ENCODE peak calls at places on chromosomes 5 and 9, in four cellular contexts. J, B, I and W are unnamed samples.

GRCh38 chr5:115354246-115354645 is 57.8 kb upstream of the CCDC112 start:
- DNase-seq in J (no peak), B (no peak), I (no peak), W (no peak)

GRCh38 chr9:34662544-34663295 is at the start of gene CCL27:
- DNase-seq in J (no peak), B (no peak), I (no peak), W (no peak)

GRCh38 chr9:71612889-71613288 is 155.4 kb downstream of the CEMIP2 start:
- DNase-seq in J (no peak), B (no peak), I (no peak), W (no peak)

GRCh38 chr5:61280766-61281427 is 51.2 kb upstream of the ZSWIM6 start:
- DNase-seq in J (no peak), B (no peak), I (no peak), W (no peak)

GRCh38 chr9:112112519-112112918 is 62.6 kb downstream of the SUSD1 start:
- DNase-seq in J (no peak), B (peak), I (no peak), W (no peak)

GRCh38 chr9:14321517-14322125 is 7.7 kb upstream of the NFIB start:
- DNase-seq in J (no peak), B (no peak), I (no peak), W (no peak)

GRCh38 chr9:88342246-88342645 is 46.0 kb upstream of the SPIN1 start:
- DNase-seq in J (no peak), B (peak), I (no peak), W (no peak)

GRCh38 chr5:104699438-104699837 is 1136.8 kb upstream of the NUDT12 start:
- DNase-seq in J (no peak), B (no peak), I (no peak), W (no peak)

GRCh38 chr5:15993334-15993733 is 186.3 kb downstream of the MARCHF11 start:
- DNase-seq in J (no peak), B (peak), I (no peak), W (no peak)

GRCh38 chr5:60677831-60678664 is 21.9 kb downstream of the DEPDC1B start:
- DNase-seq in J (no peak), B (peak), I (no peak), W (no peak)

GRCh38 chr9:78881295-78881694 is 584.4 kb downstream of the PSAT1 start:
- DNase-seq in J (no peak), B (no peak), I (no peak), W (no peak)

GRCh38 chr9:29475471-29475870 is 1902.2 kb upstream of the C9orf72 start:
- DNase-seq in J (no peak), B (no peak), I (no peak), W (no peak)

GRCh38 chr9:17611921-17612320 is 33.1 kb downstream of the SH3GL2 start:
- DNase-seq in J (no peak), B (no peak), I (no peak), W (no peak)

GRCh38 chr9:34876096-34876495 is 82.0 kb upstream of the PHF24 start:
- DNase-seq in J (no peak), B (no peak), I (no peak), W (no peak)

GRCh38 chr5:123156577-123157296 is 67.7 kb downstream of the PRDM6 start:
- DNase-seq in J (no peak), B (peak), I (no peak), W (no peak)

GRCh38 chr5:122099060-122099790 is 21.2 kb upstream of the LOX start:
- DNase-seq in J (no peak), B (peak), I (no peak), W (no peak)

GRCh38 chr9:2465921-2466460 is 155.6 kb upstream of the VLDLR start:
- DNase-seq in J (no peak), B (peak), I (no peak), W (no peak)

GRCh38 chr9:20236676-20237075 is 385.6 kb downstream of the MLLT3 start:
- DNase-seq in J (no peak), B (no peak), I (no peak), W (no peak)

GRCh38 chr5:39148983-39149534 is 70.3 kb downstream of the FYB1 start:
- DNase-seq in J (no peak), B (peak), I (no peak), W (no peak)

GRCh38 chr5:173333900-173334685 is 5.9 kb upstream of the STC2 start:
- DNase-seq in J (no peak), B (peak), I (no peak), W (no peak)

GRCh38 chr9:133116346-133117231 is 4.5 kb downstream of the RALGDS start:
- DNase-seq in J (no peak), B (no peak), I (no peak), W (no peak)

GRCh38 chr9:134656334-134657034 is 14.9 kb downstream of the COL5A1 start:
- DNase-seq in J (no peak), B (no peak), I (no peak), W (no peak)

GRCh38 chr9:113508111-113508749 is 44.7 kb downstream of the RGS3 start:
- DNase-seq in J (peak), B (no peak), I (peak), W (no peak)
- H3K27ac ChIP-seq in J (no peak), B (no peak), I (no peak), W (no peak)

DNA sequence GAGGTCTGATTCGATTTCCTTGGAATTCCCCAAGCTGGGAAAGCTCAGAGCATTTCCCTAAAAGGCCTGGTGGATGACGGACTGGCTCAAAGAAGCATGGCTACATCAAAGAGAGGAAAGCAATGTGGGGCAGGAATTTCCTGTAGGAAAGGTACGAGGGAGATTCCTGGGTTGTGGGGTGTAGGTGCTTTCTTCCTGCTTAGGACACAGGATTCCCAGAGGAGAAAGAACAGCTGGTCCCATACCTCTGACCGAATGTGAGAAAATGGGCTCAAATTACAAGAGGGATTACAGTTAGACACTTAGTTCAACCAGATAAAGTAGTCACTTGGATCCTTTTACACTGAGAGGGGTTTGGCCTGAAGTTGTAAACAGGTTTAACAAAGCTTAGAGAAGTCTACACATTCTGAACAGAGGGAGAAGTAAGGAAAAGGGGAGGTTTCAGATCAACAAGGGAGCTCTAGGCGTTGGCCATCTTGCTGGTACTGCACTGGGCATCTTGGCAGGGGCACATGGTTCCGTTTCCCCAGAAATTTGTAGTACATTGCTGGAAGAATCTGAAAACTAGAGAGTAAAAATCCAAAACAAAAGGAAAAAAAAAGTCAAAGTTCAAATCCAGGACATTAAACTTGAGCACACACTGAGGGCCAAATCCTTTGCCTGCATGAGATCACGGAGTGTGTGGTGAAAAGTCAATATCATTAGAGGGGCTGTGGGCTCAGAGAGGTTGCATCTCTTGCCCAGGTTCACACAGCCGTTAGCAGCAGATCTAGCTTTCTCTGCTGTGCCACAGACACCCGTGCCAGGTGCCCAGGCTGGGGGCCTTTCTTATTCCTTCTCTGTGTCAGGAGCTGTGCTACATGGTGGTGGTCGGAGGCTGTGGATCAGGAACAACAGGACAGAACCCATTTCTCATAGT is 171.3 kb downstream of the RGS3 start:
- DNase-seq in J (no peak), B (peak), I (no peak), W (no peak)
- H3K18ac ChIP-seq in J (no peak), B (peak), I (no peak), W (no peak)

DNA sequence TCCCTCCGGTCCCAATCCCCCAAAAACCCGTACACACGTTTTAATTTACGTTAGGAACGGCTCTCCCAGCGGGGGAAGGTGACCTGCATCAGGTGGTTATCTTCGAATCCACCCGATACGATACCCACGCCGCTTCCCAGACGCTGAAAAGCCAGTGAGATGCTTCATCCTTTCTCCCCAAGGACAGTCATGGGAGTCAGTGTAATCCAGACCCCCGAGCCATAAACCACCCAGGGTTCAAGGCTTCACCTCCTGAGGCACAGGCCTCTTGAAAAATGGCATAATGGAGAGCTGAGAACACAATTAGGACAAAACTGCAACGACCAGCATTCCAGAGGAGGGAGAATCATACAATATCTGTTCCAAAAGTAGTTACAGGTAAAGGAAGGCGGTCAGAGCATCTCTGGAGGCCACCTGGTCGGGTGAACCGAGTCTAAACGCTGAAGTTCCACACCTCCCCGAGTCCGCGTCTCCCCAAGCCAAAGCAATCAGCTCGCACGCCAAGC is 841 bp downstream of the FAM169A start:
- DNase-seq in J (no peak), B (no peak), I (no peak), W (no peak)
- H4K8ac ChIP-seq in J (peak), B (no peak), I (no peak), W (peak)

GRCh38 chr9:91196103-91196761 is 165.5 kb downstream of the AUH start:
- DNase-seq in J (no peak), B (no peak), I (no peak), W (no peak)
- H3K27ac ChIP-seq in J (no peak), B (peak), I (no peak), W (no peak)

GRCh38 chr5:124867064-124867707 is 120.7 kb upstream of the ZNF608 start:
- DNase-seq in J (no peak), B (peak), I (no peak), W (no peak)

GRCh38 chr5:124869481-124870033 is 123.1 kb upstream of the ZNF608 start:
- DNase-seq in J (no peak), B (no peak), I (no peak), W (no peak)

GRCh38 chr5:124865603-124866354 is 119.3 kb upstream of the ZNF608 start:
- DNase-seq in J (no peak), B (peak), I (no peak), W (no peak)

GRCh38 chr5:124868661-124869060 is 122.2 kb upstream of the ZNF608 start:
- DNase-seq in J (no peak), B (no peak), I (no peak), W (no peak)

DNA sequence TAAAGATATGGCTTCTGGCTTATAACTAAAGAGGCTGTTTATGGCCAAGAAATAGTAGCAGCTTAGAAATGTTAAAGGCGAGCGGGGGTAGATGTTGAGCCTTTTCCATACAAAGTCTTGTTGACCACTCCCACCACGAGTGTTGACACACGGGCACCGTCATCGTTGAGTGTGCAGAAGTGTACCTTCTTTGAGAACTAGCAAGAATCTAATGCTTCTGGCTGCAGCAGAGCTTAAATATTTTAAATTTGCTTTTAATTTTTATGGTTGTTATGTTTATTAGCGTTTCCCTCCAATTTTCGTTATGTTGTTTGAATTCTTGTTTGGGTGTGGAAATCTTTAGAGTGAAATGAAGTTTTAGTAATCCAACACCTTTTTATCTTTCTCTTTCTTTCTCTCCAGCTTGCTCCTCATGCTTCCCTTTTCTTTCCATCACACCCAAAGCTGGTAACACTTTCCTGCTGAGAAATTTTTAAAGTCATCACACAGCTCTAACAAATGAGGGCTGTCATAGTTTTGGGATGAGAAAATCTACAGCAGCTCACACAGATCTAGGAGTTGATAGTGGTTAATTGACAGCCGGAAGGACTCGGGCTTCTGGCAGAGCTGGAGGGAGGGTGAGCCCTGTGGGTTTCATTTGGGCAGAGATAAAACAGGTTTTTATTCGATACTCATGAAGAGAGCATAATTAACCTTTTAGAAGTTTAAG is 120.1 kb upstream of the ZNF608 start:
- DNase-seq in J (no peak), B (no peak), I (no peak), W (no peak)
- H3K18ac ChIP-seq in J (no peak), B (no peak), I (no peak), W (no peak)

DNA sequence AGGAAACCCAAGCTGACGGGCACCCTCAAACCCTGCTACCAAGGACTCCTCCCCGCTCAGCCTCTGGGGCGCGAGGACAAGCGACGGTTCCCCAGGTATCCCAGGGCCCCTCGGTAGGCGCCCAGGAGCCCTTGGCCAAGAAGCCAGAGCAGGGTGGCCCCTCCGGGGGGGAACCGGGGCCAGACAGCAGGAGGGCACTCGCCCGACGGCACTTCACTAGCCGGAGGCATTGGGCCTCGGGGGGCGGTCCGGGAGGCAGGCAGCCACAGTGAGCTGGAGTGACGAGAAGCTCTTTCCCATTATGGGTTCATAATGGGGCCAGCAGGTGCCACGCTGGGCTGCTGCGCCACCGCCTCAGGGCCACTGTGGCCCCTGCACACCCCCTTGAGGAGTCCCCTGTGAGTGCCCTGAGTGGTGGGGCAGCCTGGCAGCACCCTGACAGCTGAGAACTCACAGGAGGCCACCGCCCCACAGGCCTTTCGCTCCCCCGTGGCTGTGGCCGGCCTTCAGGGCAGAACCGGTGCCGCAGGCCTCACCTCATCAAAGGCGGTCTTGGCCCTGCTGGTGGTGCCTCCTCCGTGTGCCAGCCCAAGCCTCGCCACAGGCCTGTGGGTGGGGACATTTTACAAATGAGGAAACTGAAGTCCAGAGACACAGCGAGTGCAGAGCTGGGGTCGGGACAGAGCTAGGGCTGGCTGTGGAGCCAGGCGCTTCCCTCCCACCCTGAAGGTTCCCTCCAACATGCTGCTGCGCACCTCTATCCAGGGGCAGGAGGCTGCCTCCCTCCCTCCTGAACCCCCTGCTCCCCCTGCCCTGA is 68.7 kb downstream of the PSMB7 start:
- DNase-seq in J (no peak), B (no peak), I (no peak), W (no peak)
- H4K8ac ChIP-seq in J (peak), B (no peak), I (no peak), W (no peak)

GRCh38 chr9:70413798-70414775 is at the start of gene KLF9:
- DNase-seq in J (peak), B (peak), I (peak), W (peak)

GRCh38 chr9:70412678-70413426 is 1.6 kb downstream of the KLF9 start:
- DNase-seq in J (peak), B (peak), I (peak), W (no peak)

GRCh38 chr9:70415041-70415440 is 584 bp upstream of the KLF9 start:
- DNase-seq in J (no peak), B (no peak), I (no peak), W (no peak)

GRCh38 chr9:70413427-70413797 is 1.0 kb downstream of the KLF9 start:
- DNase-seq in J (no peak), B (no peak), I (no peak), W (no peak)

DNA sequence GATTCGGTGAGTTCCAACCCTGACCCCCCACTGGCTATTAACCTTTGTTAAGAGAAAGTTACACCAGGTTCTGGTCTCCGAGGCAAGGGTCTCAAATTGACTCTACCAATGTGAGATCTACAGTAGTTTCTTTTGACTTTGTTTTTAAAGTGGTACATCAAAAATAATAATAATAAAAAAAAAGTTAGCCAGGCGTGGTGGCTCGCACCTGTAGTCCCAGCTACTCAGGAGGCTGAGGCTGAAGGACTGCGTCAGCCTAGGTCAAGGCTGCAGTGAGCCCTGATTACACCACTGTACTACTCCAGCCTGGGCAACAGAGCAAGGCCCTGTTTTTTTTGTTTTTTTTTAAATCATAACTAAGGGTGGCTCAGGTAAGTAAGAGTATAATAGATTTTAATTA is 1.0 kb upstream of the KLF9 start:
- DNase-seq in J (no peak), B (no peak), I (no peak), W (no peak)
- H3K27ac ChIP-seq in J (no peak), B (no peak), I (no peak), W (no peak)

GRCh38 chr5:146073239-146073900 is 32.0 kb downstream of the PLAC8L1 start:
- DNase-seq in J (peak), B (no peak), I (peak), W (no peak)

GRCh38 chr5:146071171-146071570 is 34.2 kb downstream of the PLAC8L1 start:
- DNase-seq in J (no peak), B (no peak), I (no peak), W (no peak)

GRCh38 chr5:146069780-146070099 is 35.6 kb downstream of the PLAC8L1 start:
- DNase-seq in J (no peak), B (no peak), I (no peak), W (no peak)

GRCh38 chr5:146068977-146069779 is 36.2 kb downstream of the PLAC8L1 start:
- DNase-seq in J (no peak), B (no peak), I (no peak), W (no peak)

DNA sequence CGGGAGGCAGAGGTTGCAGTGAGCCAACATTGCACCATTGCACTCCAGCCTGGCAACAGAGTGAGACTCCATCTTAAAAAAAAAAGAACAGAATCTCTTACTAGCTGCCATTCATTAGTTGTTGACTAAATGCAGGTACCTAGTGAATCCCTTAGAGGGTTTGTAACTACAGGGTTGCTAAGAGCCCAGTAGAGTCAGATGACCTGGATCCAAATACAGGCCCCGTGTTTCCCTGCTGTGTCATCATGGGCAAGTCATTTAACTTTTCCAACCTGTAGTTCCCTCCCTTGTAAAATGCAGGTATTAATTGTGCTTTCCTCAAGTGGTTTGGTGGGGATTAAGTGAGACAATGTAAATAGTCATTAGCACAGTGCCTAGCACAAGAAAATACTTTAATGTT is 32.8 kb downstream of the PLAC8L1 start:
- DNase-seq in J (no peak), B (no peak), I (no peak), W (no peak)
- H3K18ac ChIP-seq in J (no peak), B (no peak), I (no peak), W (no peak)

DNA sequence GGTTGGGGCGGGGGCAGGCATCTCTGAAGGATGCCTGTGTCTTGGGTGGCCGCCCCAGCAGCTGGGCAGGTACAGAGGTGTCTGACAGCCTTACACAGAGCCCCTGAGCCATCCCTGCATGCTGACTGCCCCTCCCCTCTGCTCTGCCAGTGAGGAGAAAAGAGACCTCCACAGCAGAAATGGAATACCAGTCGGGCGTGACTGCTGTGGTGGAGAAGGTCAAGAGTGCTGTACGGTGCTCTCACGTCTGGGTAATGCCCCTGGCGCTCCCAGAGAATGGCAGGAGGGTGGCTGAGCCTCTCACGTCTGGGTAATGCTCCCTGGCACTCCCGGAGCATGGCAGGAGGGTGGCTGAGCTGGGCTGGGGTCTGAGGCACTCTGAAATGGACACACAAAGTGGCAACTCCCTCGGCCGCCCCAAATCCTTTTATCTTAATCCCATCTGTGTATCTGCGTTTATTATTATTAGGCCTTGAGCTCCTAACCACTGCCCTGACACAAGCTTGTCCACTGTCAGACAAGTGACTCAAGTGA is 2.5 kb upstream of the RABL6 start:
- DNase-seq in J (no peak), B (no peak), I (no peak), W (no peak)
- H4K8ac ChIP-seq in J (no peak), B (no peak), I (no peak), W (peak)